ENCODE peak calls at places on chromosomes 1 and 21, in five cellular contexts. E is suprapubic skin, V is GM12892, W is GM12878, R is transverse colon. B is an unnamed sample.

GRCh38 chr21:32337206-32337605 is 38.6 kb downstream of the MRAP start:
- DNase-seq in R (no peak), V (no peak), W (no peak), E (no peak), B (no peak)

GRCh38 chr1:20726107-20726911 is 6.2 kb downstream of the SH2D5 start:
- DNase-seq in R (no peak), V (no peak), W (no peak), E (no peak), B (no peak)

GRCh38 chr1:47699492-47700220 is 261.8 kb downstream of the FOXD2 start:
- DNase-seq in V (no peak), E (no peak), R (no peak), W (no peak), B (no peak)

GRCh38 chr1:119782541-119783338 is 14.0 kb upstream of the HMGCS2 start:
- DNase-seq in R (no peak), W (no peak), E (no peak), V (no peak), B (no peak)

GRCh38 chr1:13794231-13795187 is 94.5 kb downstream of the PRDM2 start:
- DNase-seq in V (no peak), E (no peak), W (no peak), R (no peak), B (no peak)

GRCh38 chr1:54542962-54543539 is 5.0 kb upstream of the ACOT11 start:
- DNase-seq in W (no peak), V (no peak), R (no peak), E (no peak), B (no peak)

GRCh38 chr1:204150702-204151561 is 912 bp downstream of the ETNK2 start:
- DNase-seq in E (no peak), R (no peak), V (no peak), W (no peak), B (no peak)

GRCh38 chr1:212914789-212915188 is 35.6 kb upstream of the VASH2 start:
- DNase-seq in V (no peak), W (no peak), E (no peak), R (no peak), B (no peak)

GRCh38 chr1:117336087-117336817 is 31.0 kb upstream of the MAN1A2 start:
- DNase-seq in V (no peak), R (no peak), W (no peak), E (no peak), B (no peak)

GRCh38 chr1:56409112-56409691 is 170.2 kb downstream of the PLPP3 start:
- DNase-seq in W (no peak), E (no peak), R (peak), V (peak), B (peak)

GRCh38 chr1:110337704-110338199 is 1.4 kb upstream of the RBM15 start:
- DNase-seq in V (no peak), R (peak), E (peak), W (no peak), B (peak)

GRCh38 chr1:208587110-208587509 is 342.9 kb upstream of the PLXNA2 start:
- DNase-seq in R (no peak), E (no peak), V (no peak), W (peak), B (no peak)

DNA sequence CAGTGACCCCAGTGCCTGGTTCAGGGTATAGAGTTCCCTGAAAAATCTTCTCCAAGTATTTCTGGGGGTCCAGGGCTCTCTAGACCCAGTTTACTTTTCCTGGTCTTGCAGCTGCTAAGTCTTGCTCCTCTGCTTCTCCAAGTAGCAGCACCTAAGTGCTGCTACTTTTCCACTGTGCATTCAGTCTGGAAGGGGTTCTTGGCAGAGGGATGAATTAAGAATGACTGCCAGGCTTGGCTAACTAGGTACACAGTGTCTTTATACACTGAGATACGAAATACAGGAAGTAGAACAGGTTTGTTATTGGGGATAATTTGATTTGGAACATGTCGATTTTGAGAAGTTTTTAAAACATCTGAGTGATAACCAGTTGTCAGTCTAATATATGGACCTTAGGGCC is 24.2 kb upstream of the ERICH3 start:
- DNase-seq in E (no peak), R (no peak), V (no peak), W (no peak), B (no peak)
- TF ChIP-seq POLR2AphosphoS5 in E (no peak), R (no peak), V (no peak), W (no peak), B (no peak)

GRCh38 chr1:244864253-244865027 is at the start of gene HNRNPU:
- DNase-seq in W (peak), E (peak), V (peak), R (peak), B (peak)
- TF ChIP-seq POLR2A in W (peak), E (peak), V (peak), R (peak), B (peak)

DNA sequence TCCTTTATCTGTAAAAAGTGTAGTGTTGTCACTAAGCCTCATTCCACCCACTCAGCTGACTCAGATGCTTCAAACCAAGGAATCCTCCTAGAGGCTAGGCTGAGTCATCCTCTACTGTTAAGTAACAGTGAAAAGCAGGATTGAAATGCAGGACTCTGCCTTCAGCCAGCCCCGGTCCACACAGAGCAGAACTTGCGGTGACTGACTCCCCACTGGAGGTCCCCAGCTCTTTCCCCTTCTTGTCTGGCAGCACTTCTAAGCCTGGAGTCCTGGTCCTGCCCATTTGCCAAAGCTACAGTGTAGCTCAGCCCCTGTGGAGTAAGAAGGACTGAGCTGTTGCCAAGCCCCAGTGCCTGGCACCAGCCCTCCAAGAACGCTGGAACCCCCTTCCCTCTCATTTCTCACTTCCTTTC is 1.7 kb downstream of the RAB7B start:
- DNase-seq in R (no peak), V (no peak), W (no peak), E (peak), B (no peak)
- TF ChIP-seq POLR2AphosphoS5 in R (peak), V (no peak), W (no peak), E (no peak), B (no peak)

GRCh38 chr1:184805667-184806295 is 51.1 kb upstream of the EDEM3 start:
- DNase-seq in V (peak), W (peak), E (peak), R (peak), B (peak)
- TF ChIP-seq POLR2A in V (no peak), W (no peak), E (no peak), R (no peak), B (no peak)

GRCh38 chr1:24292887-24293286 is 26.3 kb upstream of the GRHL3 start:
- DNase-seq in W (no peak), R (no peak), E (no peak), V (no peak), B (no peak)

GRCh38 chr1:24290933-24291487 is 28.1 kb upstream of the GRHL3 start:
- DNase-seq in W (no peak), E (no peak), V (no peak), R (no peak), B (no peak)

GRCh38 chr1:24288479-24288878 is 30.7 kb upstream of the GRHL3 start:
- DNase-seq in V (no peak), W (no peak), R (no peak), E (no peak), B (no peak)

GRCh38 chr1:24292100-24292499 is 27.1 kb upstream of the GRHL3 start:
- DNase-seq in W (no peak), E (no peak), V (no peak), R (no peak), B (no peak)

DNA sequence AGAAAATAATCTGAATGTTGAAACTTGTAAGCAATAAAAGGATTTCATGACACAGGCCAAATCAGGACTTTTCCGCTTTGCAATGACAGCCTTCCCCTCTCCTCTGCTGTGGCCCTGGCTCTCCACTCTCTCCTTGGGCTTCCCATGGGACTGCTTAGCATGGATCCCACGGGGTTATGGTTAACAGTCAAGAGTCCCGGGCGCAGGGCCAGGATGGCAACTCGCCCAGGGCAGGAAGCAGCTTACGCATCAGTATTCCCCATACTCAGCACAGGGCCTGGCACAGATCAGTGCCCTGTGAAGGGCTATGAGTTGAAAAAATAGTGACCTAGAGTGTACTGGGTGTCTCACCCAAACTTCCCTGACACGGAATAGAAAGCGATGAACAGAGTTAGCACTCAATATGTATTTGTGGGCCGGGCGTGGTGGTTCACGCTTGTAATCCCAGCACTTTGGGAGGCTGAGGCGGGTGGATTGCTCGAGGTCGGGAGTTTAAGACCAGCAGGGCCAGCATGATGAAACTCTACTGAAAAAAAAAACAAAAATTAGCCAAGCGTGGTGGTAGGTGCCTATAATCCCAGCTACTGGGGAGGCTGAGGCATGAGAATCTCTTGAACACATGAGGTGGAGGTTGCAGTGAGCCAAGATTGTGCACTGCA is 29.1 kb upstream of the GRHL3 start:
- DNase-seq in R (peak), W (no peak), E (peak), V (no peak), B (no peak)
- TF ChIP-seq POLR2AphosphoS5 in R (peak), W (no peak), E (peak), V (no peak), B (no peak)

GRCh38 chr1:23553896-23554480 is 5.3 kb downstream of the ID3 start:
- DNase-seq in E (peak), R (no peak), W (no peak), V (no peak), B (no peak)

GRCh38 chr1:23554481-23555224 is 4.6 kb downstream of the ID3 start:
- DNase-seq in E (peak), W (no peak), R (peak), V (peak), B (peak)

GRCh38 chr1:23551849-23552248 is 7.5 kb downstream of the ID3 start:
- DNase-seq in W (no peak), R (no peak), E (no peak), V (no peak), B (no peak)

GRCh38 chr1:23555225-23555801 is 4.0 kb downstream of the ID3 start:
- DNase-seq in W (no peak), R (peak), E (no peak), V (no peak), B (no peak)

GRCh38 chr1:23553206-23553895 is 6.0 kb downstream of the ID3 start:
- DNase-seq in E (no peak), R (no peak), V (no peak), W (no peak), B (no peak)
- TF ChIP-seq POLR2A in E (no peak), R (no peak), V (no peak), W (no peak), B (no peak)

DNA sequence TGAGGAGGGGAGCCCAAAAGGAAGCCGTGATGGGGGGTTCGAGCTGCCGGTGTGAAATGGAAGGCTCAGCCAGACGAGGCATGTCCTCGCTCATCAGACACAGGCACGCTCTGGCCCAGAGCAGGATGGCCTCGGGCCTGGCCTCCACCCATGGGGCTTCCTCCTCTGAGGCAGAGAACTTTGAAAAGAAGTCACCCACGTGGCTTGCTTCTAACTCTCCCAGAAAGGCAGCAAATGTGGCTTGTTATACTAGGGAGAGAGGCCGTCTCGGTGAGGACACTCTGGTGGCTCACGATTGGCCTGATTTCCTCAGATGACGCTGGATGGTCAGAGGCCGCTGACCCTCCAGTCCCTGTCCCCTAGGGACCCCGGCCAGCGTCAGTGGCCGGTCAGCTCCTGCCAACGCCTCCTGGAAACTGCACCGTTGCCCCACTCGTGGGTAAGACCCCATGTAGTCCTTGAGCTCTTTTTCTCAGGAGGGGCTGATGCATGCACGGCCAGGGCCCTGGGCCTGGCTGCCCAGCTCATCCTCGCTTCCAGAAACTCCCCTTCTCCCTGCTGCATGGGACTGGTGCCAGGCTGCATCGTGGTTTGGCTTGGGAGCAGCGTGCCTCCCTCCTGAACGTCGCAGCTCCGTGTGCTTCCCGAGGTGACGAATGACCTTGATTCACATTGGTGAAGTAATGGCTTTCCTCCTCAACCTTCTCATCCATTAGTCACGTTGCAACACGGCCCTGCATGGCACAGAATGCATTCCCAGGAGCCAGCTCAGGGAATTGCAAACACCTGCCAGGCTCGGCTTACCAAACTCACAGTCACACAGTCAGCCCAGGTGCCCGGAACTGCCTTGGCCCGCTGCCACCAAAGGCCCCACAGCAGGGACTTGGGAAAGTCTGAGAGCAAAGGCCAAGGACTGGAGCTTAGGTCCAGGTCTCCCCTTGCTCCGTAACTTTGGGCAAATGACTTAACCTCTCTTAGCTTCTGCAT is 58.8 kb downstream of the TOMM20 start:
- DNase-seq in E (peak), R (peak), W (no peak), V (no peak), B (no peak)
- TF ChIP-seq POLR2AphosphoS5 in E (peak), R (no peak), W (no peak), V (no peak), B (no peak)

DNA sequence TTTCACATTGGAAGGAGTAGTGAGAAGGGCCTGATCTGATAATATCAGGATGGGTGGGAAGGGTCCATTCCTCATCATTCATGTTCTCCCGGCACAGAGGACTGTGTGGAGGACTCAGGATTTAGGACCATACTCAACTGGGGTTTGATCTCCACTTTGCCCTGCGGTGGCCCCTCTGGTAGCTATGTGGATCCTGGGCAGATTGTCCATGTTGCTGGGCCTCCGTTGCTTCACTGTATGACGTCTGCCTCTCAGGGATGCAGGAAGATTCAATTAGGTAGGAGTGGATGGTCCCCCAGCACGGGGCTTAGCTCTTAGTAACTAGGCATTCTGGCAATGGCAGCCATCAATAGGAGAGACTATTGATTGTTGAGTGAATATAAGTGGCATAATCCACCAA is 2.3 kb downstream of the ETS2 start:
- DNase-seq in W (no peak), V (no peak), R (peak), E (no peak), B (no peak)
- TF ChIP-seq POLR2A in W (no peak), V (no peak), R (peak), E (no peak), B (no peak)

GRCh38 chr21:15050588-15051377 is 14.0 kb downstream of the NRIP1 start:
- DNase-seq in E (no peak), W (no peak), V (no peak), R (peak), B (no peak)

GRCh38 chr21:15054606-15055239 is 10.1 kb downstream of the NRIP1 start:
- DNase-seq in V (no peak), R (no peak), W (no peak), E (no peak), B (no peak)

GRCh38 chr21:15051652-15052554 is 12.9 kb downstream of the NRIP1 start:
- DNase-seq in W (no peak), V (no peak), E (no peak), R (peak), B (no peak)

GRCh38 chr21:15054089-15054488 is 10.7 kb downstream of the NRIP1 start:
- DNase-seq in V (no peak), W (no peak), E (no peak), R (peak), B (no peak)

GRCh38 chr21:15053531-15053930 is 11.3 kb downstream of the NRIP1 start:
- DNase-seq in E (no peak), R (no peak), W (no peak), V (no peak), B (no peak)
- TF ChIP-seq POLR2AphosphoS5 in E (no peak), R (no peak), W (no peak), V (no peak), B (no peak)